ENCODE peak calls at places on chromosomes 2 and 18, in eight cellular contexts. N, D, C, W, O, U, F and E are unnamed samples. For H3K27me3, the result is how much of the 10 kb centered on the place peaks cover.

GRCh38 chr2:12210016-12210933 is 463.8 kb downstream of the LPIN1 start:
- DNase-seq in N (no peak), D (no peak), C (no peak), W (no peak), O (peak), U (no peak), F (no peak), E (no peak)

GRCh38 chr18:1914489-1914888 is 656.8 kb downstream of the METTL4 start:
- DNase-seq in N (no peak), D (no peak), C (no peak), W (no peak), O (no peak), U (no peak), F (no peak), E (peak)

GRCh38 chr2:122753341-122753740 is 997.9 kb downstream of the TSN start:
- DNase-seq in N (no peak), D (no peak), C (no peak), W (no peak), O (no peak), U (no peak), F (no peak), E (no peak)

GRCh38 chr2:29528891-29529520 is 392.4 kb downstream of the ALK start:
- DNase-seq in N (peak), D (no peak), C (no peak), W (peak), O (no peak), U (no peak), F (peak), E (no peak)

GRCh38 chr2:100130595-100131391 is 11.6 kb downstream of the AFF3 start:
- DNase-seq in N (no peak), D (no peak), C (no peak), W (no peak), O (no peak), U (no peak), F (no peak), E (peak)

GRCh38 chr2:150449856-150450255 is 37.6 kb downstream of the RND3 start:
- DNase-seq in N (no peak), D (no peak), C (no peak), W (no peak), O (no peak), U (no peak), F (no peak), E (no peak)

GRCh38 chr2:108323619-108324018 is 34.9 kb downstream of the SULT1C2 start:
- DNase-seq in N (no peak), D (no peak), C (no peak), W (no peak), O (no peak), U (no peak), F (peak), E (no peak)

GRCh38 chr2:238566001-238566645 is 139.4 kb downstream of the ASB1 start:
- DNase-seq in N (peak), D (no peak), C (no peak), W (no peak), O (no peak), U (peak), F (no peak), E (no peak)

GRCh38 chr2:200653021-200653420 is 67.2 kb downstream of the AOX1 start:
- DNase-seq in N (no peak), D (no peak), C (no peak), W (no peak), O (no peak), U (no peak), F (no peak), E (no peak)

GRCh38 chr2:200649724-200650123 is 63.9 kb downstream of the AOX1 start:
- DNase-seq in N (no peak), D (no peak), C (no peak), W (no peak), O (no peak), U (no peak), F (no peak), E (no peak)

GRCh38 chr2:200654823-200655222 is 69.0 kb downstream of the AOX1 start:
- DNase-seq in N (no peak), D (no peak), C (no peak), W (no peak), O (no peak), U (no peak), F (no peak), E (no peak)

GRCh38 chr2:200650195-200650594 is 64.4 kb downstream of the AOX1 start:
- DNase-seq in N (no peak), D (no peak), C (no peak), W (no peak), O (no peak), U (no peak), F (no peak), E (no peak)

GRCh38 chr2:200652158-200652557 is 66.3 kb downstream of the AOX1 start:
- DNase-seq in N (no peak), D (no peak), C (no peak), W (no peak), O (no peak), U (no peak), F (no peak), E (no peak)
- H3K27me3 ChIP-seq in N (under half), D (under half), C (under half), W (under half), O (under half), U (under half), F (under half), E (under half)

DNA sequence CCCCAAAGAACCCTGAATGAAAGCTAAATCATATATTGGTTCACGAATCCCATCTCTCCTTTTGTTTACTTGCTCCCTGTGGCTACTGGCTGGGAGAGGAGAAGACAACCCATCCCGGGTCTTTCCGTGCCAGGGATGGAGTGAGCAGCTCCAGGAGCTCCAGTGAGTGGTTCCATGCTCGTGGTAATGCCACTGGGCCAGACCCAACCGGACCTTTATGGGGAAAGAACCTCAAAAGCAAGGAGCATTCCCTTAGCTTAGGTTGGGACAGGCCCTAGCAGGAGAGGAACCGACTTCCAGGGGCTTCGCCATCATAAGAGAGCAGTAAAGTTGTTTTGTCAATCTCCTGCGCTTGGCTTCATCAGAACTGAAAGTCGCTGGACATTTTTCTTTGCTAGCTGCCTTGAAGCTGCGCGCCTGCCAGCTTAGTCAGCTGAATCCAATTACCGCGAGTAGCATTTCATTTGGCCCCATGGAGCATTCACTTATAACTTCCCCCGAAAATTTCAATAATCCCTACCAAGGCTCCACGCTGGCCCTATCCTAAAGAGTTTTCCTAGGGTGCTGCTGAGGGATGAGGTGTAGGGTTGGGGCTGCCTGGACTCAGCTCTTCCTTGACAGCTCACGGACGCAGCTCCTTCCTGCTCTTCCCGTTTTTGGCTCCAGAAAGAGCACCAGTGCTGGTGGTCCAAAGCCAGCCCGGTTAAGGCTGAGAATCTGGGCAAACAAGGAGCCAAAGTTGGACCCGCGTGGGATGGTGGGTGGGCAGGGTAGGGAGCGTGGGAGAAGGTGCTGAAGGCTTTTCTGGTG is 4.9 kb downstream of the HOXD3 start:
- DNase-seq in N (no peak), D (no peak), C (peak), W (no peak), O (no peak), U (no peak), F (no peak), E (peak)
- H3K27me3 ChIP-seq in N (under half), D (half or more), C (half or more), W (under half), O (under half), U (under half), F (half or more), E (half or more)

DNA sequence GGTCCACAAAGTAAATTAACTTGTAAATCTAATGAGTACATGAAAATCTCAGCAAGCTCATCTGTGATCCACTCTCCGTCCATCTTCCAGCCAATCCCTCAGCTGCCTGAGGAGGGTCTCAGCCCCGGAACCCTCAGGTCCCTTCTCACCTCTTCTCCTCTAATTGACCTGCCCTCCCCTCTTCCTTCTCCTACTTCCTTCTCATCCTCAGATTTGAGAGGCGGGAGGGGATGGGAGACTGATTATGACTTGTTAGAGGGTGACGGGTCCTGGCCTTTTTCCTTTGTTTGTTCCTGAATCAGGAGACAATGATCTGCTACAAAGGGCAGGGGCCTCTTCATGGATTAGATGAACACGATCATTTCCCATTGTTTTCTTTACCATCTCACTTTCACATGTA is 80.1 kb downstream of the CYBRD1 start:
- DNase-seq in N (no peak), D (no peak), C (peak), W (no peak), O (no peak), U (no peak), F (no peak), E (peak)
- H3K27me3 ChIP-seq in N (under half), D (under half), C (under half), W (under half), O (under half), U (under half), F (under half), E (under half)

GRCh38 chr2:85753525-85754312 is at the start of gene ATOH8:
- DNase-seq in N (peak), D (peak), C (peak), W (peak), O (peak), U (peak), F (peak), E (peak)

GRCh38 chr2:85753035-85753524 is 711 bp upstream of the ATOH8 start:
- DNase-seq in N (no peak), D (no peak), C (peak), W (no peak), O (no peak), U (no peak), F (no peak), E (no peak)

GRCh38 chr2:85750509-85751299 is 3.1 kb upstream of the ATOH8 start:
- DNase-seq in N (peak), D (peak), C (peak), W (peak), O (peak), U (peak), F (peak), E (peak)

GRCh38 chr2:85751300-85751575 is 2.6 kb upstream of the ATOH8 start:
- DNase-seq in N (peak), D (no peak), C (no peak), W (no peak), O (peak), U (no peak), F (no peak), E (no peak)

DNA sequence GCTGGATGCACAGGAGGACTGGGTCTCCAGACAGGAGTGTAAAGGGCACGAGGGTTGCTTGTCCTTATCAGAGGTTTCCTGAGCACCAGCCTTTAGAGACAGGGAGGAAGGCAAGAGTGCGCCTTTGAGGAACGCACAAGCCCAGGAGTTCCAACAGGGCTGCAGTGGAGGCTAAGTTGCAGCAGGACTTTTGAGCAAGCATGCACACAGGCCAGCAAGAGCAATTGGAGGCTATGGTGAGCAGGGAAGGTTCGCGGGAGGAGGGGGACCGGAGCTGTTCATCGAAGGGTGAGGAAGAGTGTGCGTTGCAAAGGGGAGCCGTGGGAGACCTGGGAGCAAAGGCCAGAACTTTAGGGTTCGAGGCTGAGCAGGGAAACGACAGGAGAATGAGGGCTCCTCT is 2.2 kb upstream of the ATOH8 start:
- DNase-seq in N (peak), D (no peak), C (no peak), W (no peak), O (no peak), U (no peak), F (no peak), E (no peak)
- H3K27me3 ChIP-seq in N (under half), D (under half), C (half or more), W (under half), O (under half), U (under half), F (under half), E (half or more)